ENCODE peak calls at places on chromosome 20, in eight cellular contexts. One of them, this sample, is unnamed.

GRCh38 chr20:11891827-11892521 is 25.7 kb upstream of the BTBD3 start:
- DNase-seq in WERI-Rb-1: peak
- DNase-seq in lung: peak
- DNase-seq in heart right ventricle: peak
- DNase-seq in A673: peak
- DNase-seq in endodermal cell: peak
- DNase-seq in cardiac fibroblast: peak
- DNase-seq in CD4-positive, alpha-beta T cell: peak
- DNase-seq in this sample: peak

GRCh38 chr20:53643031-53643832 is 49.6 kb upstream of the ZNF217 start:
- DNase-seq in WERI-Rb-1: no peak
- DNase-seq in lung: peak
- DNase-seq in heart right ventricle: no peak
- DNase-seq in A673: no peak
- DNase-seq in endodermal cell: no peak
- DNase-seq in cardiac fibroblast: peak
- DNase-seq in CD4-positive, alpha-beta T cell: peak
- DNase-seq in this sample: peak

GRCh38 chr20:13267231-13267630 is 46.2 kb downstream of the ISM1 start:
- DNase-seq in WERI-Rb-1: peak
- DNase-seq in lung: peak
- DNase-seq in heart right ventricle: no peak
- DNase-seq in A673: no peak
- DNase-seq in endodermal cell: no peak
- DNase-seq in cardiac fibroblast: no peak
- DNase-seq in CD4-positive, alpha-beta T cell: no peak
- DNase-seq in this sample: no peak

GRCh38 chr20:881051-881820 is 34.9 kb downstream of the ANGPT4 start:
- DNase-seq in WERI-Rb-1: no peak
- DNase-seq in lung: no peak
- DNase-seq in heart right ventricle: no peak
- DNase-seq in A673: peak
- DNase-seq in endodermal cell: no peak
- DNase-seq in cardiac fibroblast: peak
- DNase-seq in CD4-positive, alpha-beta T cell: no peak
- DNase-seq in this sample: no peak

GRCh38 chr20:1180949-1181348 is 3.8 kb downstream of the TMEM74B start:
- DNase-seq in WERI-Rb-1: no peak
- DNase-seq in lung: no peak
- DNase-seq in heart right ventricle: no peak
- DNase-seq in A673: no peak
- DNase-seq in endodermal cell: no peak
- DNase-seq in cardiac fibroblast: no peak
- DNase-seq in CD4-positive, alpha-beta T cell: no peak
- DNase-seq in this sample: no peak

GRCh38 chr20:571754-572331 is 28.3 kb upstream of the CSNK2A1 start:
- DNase-seq in WERI-Rb-1: peak
- DNase-seq in lung: peak
- DNase-seq in heart right ventricle: peak
- DNase-seq in A673: no peak
- DNase-seq in endodermal cell: peak
- DNase-seq in cardiac fibroblast: peak
- DNase-seq in CD4-positive, alpha-beta T cell: no peak
- DNase-seq in this sample: no peak

GRCh38 chr20:11267131-11267761 is 593.4 kb upstream of the JAG1 start:
- DNase-seq in WERI-Rb-1: no peak
- DNase-seq in lung: peak
- DNase-seq in heart right ventricle: peak
- DNase-seq in A673: peak
- DNase-seq in endodermal cell: peak
- DNase-seq in cardiac fibroblast: peak
- DNase-seq in CD4-positive, alpha-beta T cell: no peak
- DNase-seq in this sample: peak

GRCh38 chr20:3932277-3933073 is 43.3 kb downstream of the PANK2 start:
- DNase-seq in WERI-Rb-1: no peak
- DNase-seq in lung: no peak
- DNase-seq in heart right ventricle: no peak
- DNase-seq in A673: no peak
- DNase-seq in endodermal cell: no peak
- DNase-seq in cardiac fibroblast: peak
- DNase-seq in CD4-positive, alpha-beta T cell: no peak
- DNase-seq in this sample: no peak

GRCh38 chr20:45322952-45323383 is 14.9 kb upstream of the MATN4 start:
- DNase-seq in WERI-Rb-1: peak
- DNase-seq in lung: peak
- DNase-seq in heart right ventricle: peak
- DNase-seq in A673: peak
- DNase-seq in endodermal cell: no peak
- DNase-seq in cardiac fibroblast: peak
- DNase-seq in CD4-positive, alpha-beta T cell: no peak
- DNase-seq in this sample: no peak

GRCh38 chr20:18972251-18972876 is 158.8 kb downstream of the SCP2D1 start:
- DNase-seq in WERI-Rb-1: no peak
- DNase-seq in lung: no peak
- DNase-seq in heart right ventricle: no peak
- DNase-seq in A673: no peak
- DNase-seq in endodermal cell: no peak
- DNase-seq in cardiac fibroblast: no peak
- DNase-seq in CD4-positive, alpha-beta T cell: no peak
- DNase-seq in this sample: no peak

GRCh38 chr20:53642196-53643030 is 48.8 kb upstream of the ZNF217 start:
- DNase-seq in WERI-Rb-1: peak
- DNase-seq in lung: no peak
- DNase-seq in heart right ventricle: peak
- DNase-seq in A673: no peak
- DNase-seq in endodermal cell: peak
- DNase-seq in cardiac fibroblast: peak
- DNase-seq in CD4-positive, alpha-beta T cell: peak
- DNase-seq in this sample: no peak

GRCh38 chr20:40511478-40511877 is 177.6 kb downstream of the MAFB start:
- DNase-seq in WERI-Rb-1: no peak
- DNase-seq in lung: no peak
- DNase-seq in heart right ventricle: no peak
- DNase-seq in A673: peak
- DNase-seq in endodermal cell: peak
- DNase-seq in cardiac fibroblast: peak
- DNase-seq in CD4-positive, alpha-beta T cell: no peak
- DNase-seq in this sample: no peak

GRCh38 chr20:47400685-47401084 is 44.2 kb upstream of the ZMYND8 start:
- DNase-seq in WERI-Rb-1: no peak
- DNase-seq in lung: no peak
- DNase-seq in heart right ventricle: no peak
- DNase-seq in A673: peak
- DNase-seq in endodermal cell: peak
- DNase-seq in cardiac fibroblast: no peak
- DNase-seq in CD4-positive, alpha-beta T cell: no peak
- DNase-seq in this sample: no peak

GRCh38 chr20:57087102-57087501 is 179.3 kb downstream of the BMP7 start:
- DNase-seq in WERI-Rb-1: no peak
- DNase-seq in lung: no peak
- DNase-seq in heart right ventricle: no peak
- DNase-seq in A673: no peak
- DNase-seq in endodermal cell: no peak
- DNase-seq in cardiac fibroblast: no peak
- DNase-seq in CD4-positive, alpha-beta T cell: no peak
- DNase-seq in this sample: no peak
- TF ChIP-seq CTCF in WERI-Rb-1: no peak
- TF ChIP-seq CTCF in lung: no peak
- TF ChIP-seq CTCF in heart right ventricle: no peak
- TF ChIP-seq CTCF in A673: no peak
- TF ChIP-seq CTCF in endodermal cell: peak
- TF ChIP-seq CTCF in cardiac fibroblast: no peak
- TF ChIP-seq CTCF in CD4-positive, alpha-beta T cell: no peak
- TF ChIP-seq CTCF in this sample: no peak

DNA sequence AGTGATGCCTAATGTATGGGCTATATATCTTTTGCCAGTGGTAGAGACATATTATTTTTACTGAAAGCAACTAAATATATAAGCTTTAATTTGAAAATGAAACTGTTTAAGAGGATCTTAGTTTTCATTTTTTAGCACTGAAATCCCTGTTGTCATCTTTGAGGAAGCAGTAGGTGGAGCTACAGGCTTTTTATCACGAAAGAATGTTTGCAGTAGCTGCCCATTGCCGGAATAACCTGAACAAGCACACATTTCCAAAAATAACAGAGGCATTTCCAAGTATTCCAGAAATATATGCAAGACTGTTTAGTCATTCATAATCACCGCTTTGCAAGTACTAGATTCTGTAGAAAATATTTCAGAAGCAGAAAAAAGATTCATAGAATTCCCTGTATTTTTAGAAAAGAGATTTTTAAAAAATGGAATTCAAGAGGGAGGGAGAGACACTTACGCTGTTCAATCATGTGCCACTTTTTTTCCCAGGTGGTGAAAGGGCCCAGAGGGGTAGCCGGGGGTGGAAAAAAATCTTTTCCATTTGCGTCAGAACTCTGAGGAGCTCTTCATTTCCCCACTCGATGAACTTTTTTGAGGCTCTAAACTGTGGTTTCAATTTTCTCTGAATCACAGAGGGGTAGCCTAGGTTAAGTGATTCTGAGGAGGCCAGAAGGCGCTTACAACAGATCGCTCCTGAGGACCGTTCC is 142.5 kb upstream of the FERMT1 start:
- DNase-seq in WERI-Rb-1: no peak
- DNase-seq in lung: no peak
- DNase-seq in heart right ventricle: peak
- DNase-seq in A673: peak
- DNase-seq in endodermal cell: no peak
- DNase-seq in cardiac fibroblast: peak
- DNase-seq in CD4-positive, alpha-beta T cell: no peak
- DNase-seq in this sample: peak
- TF ChIP-seq CTCF in WERI-Rb-1: peak
- TF ChIP-seq CTCF in lung: no peak
- TF ChIP-seq CTCF in heart right ventricle: peak
- TF ChIP-seq CTCF in A673: peak
- TF ChIP-seq CTCF in endodermal cell: peak
- TF ChIP-seq CTCF in cardiac fibroblast: peak
- TF ChIP-seq CTCF in CD4-positive, alpha-beta T cell: no peak
- TF ChIP-seq CTCF in this sample: peak

DNA sequence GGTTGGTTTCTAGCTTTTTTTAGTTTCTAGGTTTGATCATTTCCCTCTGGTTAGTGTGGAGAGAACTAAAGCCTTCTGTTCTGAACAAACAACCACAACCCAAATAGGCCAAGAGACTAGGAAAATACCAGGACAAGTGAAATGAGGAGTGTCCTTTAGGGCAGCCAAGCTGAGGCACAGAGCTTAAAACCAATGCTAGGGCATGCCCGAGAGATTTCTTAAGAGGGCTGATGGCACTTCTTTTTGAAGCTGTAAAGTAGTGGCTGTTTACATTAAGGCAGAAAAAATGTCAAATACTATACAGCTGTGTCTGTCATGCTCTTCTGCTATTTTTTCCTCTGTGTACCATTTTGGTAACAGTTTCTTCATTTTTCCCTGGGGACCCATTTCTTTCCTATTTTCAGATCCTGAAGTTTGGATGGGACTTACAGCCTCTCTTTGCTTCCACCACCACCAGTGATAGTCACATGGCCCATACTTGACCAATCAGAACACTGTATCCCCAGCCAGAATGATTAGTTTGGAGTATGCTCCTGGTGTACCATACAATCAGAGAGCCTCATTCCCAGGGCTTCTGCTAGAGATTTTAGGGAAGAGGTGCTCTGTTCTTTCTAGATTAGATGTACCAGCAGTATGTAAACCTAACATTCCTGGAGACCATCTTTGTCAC is 154.4 kb downstream of the BMP2 start:
- DNase-seq in WERI-Rb-1: no peak
- DNase-seq in lung: no peak
- DNase-seq in heart right ventricle: no peak
- DNase-seq in A673: no peak
- DNase-seq in endodermal cell: no peak
- DNase-seq in cardiac fibroblast: no peak
- DNase-seq in CD4-positive, alpha-beta T cell: no peak
- DNase-seq in this sample: no peak
- TF ChIP-seq CTCF in WERI-Rb-1: no peak
- TF ChIP-seq CTCF in lung: no peak
- TF ChIP-seq CTCF in heart right ventricle: no peak
- TF ChIP-seq CTCF in A673: no peak
- TF ChIP-seq CTCF in endodermal cell: no peak
- TF ChIP-seq CTCF in cardiac fibroblast: no peak
- TF ChIP-seq CTCF in CD4-positive, alpha-beta T cell: no peak
- TF ChIP-seq CTCF in this sample: no peak

DNA sequence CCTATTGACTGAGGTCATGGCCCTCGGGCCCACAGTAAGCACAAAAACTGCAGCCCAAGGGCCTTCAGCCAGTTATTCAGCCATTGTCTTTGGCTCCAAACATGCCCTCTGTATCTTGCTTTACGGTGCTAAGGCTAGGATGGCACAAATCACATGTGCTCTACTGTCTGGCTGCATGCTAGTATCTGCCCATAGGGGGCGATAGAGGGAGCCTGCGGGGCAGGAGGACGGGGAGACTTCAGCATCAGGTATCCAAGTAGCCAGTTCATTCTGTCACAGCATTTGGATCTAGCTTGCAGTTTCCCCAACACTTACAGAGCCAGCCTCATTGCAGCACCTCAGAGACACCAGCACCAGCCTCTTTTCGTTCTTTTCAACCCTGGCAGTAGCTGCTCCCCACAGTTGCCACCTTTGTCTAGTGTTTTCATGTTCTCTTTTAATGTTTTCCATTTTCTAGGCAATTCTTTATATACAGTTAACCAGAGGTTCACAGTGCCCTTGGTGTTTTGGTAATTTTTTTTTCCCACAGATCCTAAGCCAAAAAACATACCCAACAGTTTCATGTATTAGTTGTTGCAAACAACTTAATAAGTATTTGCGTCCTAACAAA is 705.9 kb downstream of the PTPRT start:
- DNase-seq in WERI-Rb-1: peak
- DNase-seq in lung: no peak
- DNase-seq in heart right ventricle: no peak
- DNase-seq in A673: peak
- DNase-seq in endodermal cell: peak
- DNase-seq in cardiac fibroblast: no peak
- DNase-seq in CD4-positive, alpha-beta T cell: no peak
- DNase-seq in this sample: no peak
- TF ChIP-seq CTCF in WERI-Rb-1: peak
- TF ChIP-seq CTCF in lung: no peak
- TF ChIP-seq CTCF in heart right ventricle: peak
- TF ChIP-seq CTCF in A673: peak
- TF ChIP-seq CTCF in endodermal cell: peak
- TF ChIP-seq CTCF in cardiac fibroblast: peak
- TF ChIP-seq CTCF in CD4-positive, alpha-beta T cell: no peak
- TF ChIP-seq CTCF in this sample: peak

DNA sequence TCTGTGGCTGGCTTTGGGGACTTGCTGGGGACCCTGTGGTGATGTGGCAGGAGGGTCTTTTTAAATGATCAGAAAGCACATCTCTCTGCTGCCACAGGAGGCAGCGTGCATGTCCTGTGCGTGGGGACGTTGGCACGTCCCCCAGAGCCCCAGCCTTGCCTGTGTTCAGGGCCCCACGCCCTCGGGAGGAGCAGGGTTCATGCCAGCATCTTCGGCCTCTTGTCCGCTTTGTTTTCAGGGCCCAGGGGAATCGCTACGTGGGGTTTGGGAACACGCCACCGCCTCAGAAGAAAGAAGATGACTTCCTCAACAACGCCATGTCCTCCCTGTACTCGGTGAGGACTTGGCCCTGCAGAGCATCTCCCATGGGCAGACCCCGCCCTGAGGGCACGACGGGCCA is 6.0 kb downstream of the ARFGAP1 start:
- DNase-seq in WERI-Rb-1: no peak
- DNase-seq in lung: no peak
- DNase-seq in heart right ventricle: no peak
- DNase-seq in A673: no peak
- DNase-seq in endodermal cell: no peak
- DNase-seq in cardiac fibroblast: no peak
- DNase-seq in CD4-positive, alpha-beta T cell: no peak
- DNase-seq in this sample: no peak
- TF ChIP-seq CTCF in WERI-Rb-1: peak
- TF ChIP-seq CTCF in lung: no peak
- TF ChIP-seq CTCF in heart right ventricle: no peak
- TF ChIP-seq CTCF in A673: no peak
- TF ChIP-seq CTCF in endodermal cell: peak
- TF ChIP-seq CTCF in cardiac fibroblast: no peak
- TF ChIP-seq CTCF in CD4-positive, alpha-beta T cell: no peak
- TF ChIP-seq CTCF in this sample: no peak

GRCh38 chr20:50959543-50960126 is 1.0 kb downstream of the MOCS3 start:
- DNase-seq in WERI-Rb-1: no peak
- DNase-seq in lung: peak
- DNase-seq in heart right ventricle: no peak
- DNase-seq in A673: no peak
- DNase-seq in endodermal cell: no peak
- DNase-seq in cardiac fibroblast: no peak
- DNase-seq in CD4-positive, alpha-beta T cell: no peak
- DNase-seq in this sample: no peak
- TF ChIP-seq CTCF in WERI-Rb-1: no peak
- TF ChIP-seq CTCF in lung: no peak
- TF ChIP-seq CTCF in heart right ventricle: no peak
- TF ChIP-seq CTCF in A673: no peak
- TF ChIP-seq CTCF in endodermal cell: no peak
- TF ChIP-seq CTCF in cardiac fibroblast: no peak
- TF ChIP-seq CTCF in CD4-positive, alpha-beta T cell: no peak
- TF ChIP-seq CTCF in this sample: no peak

This sample was measured in GM13977.